ENCODE peak calls at places on chromosomes 6 and 20, in six cellular contexts. P is PC-3, Y is heart right ventricle, X is B cell, G is kidney, W is tibial nerve. L is an unnamed sample.

GRCh38 chr6:57221936-57222683 is at the start of gene RAB23:
- DNase-seq in P (peak; percentile 90), G (peak; percentile 94), X (peak; percentile 77), Y (peak; percentile 88), W (peak; percentile 75), L (peak; percentile 78)

GRCh38 chr6:159590794-159591193 is 102.2 kb downstream of the SOD2 start:
- DNase-seq in W (no peak), X (no peak), P (no peak), Y (no peak), G (no peak), L (no peak)

GRCh38 chr6:135950709-135951108 is 99.2 kb downstream of the PDE7B start:
- DNase-seq in W (no peak), G (no peak), X (no peak), P (no peak), Y (no peak), L (no peak)

GRCh38 chr6:139778688-139779087 is 404.2 kb upstream of the CITED2 start:
- DNase-seq in P (peak; percentile 26), Y (no peak), X (no peak), G (no peak), W (no peak), L (no peak)

GRCh38 chr20:61434361-61434781 is 182.3 kb downstream of the CDH4 start:
- DNase-seq in Y (no peak), G (no peak), W (no peak), X (no peak), P (no peak), L (peak; percentile 73)

GRCh38 chr6:11585426-11586016 is 48.0 kb downstream of the TMEM170B start:
- DNase-seq in P (peak; percentile 80), Y (no peak), X (no peak), W (no peak), G (no peak), L (no peak)

GRCh38 chr6:45880139-45880538 is 135.5 kb downstream of the CLIC5 start:
- DNase-seq in Y (no peak), G (no peak), W (no peak), P (peak; percentile 30), X (no peak), L (no peak)

GRCh38 chr6:157222201-157222981 is 100.9 kb downstream of the TMEM242 start:
- DNase-seq in G (peak; percentile 48), Y (no peak), W (no peak), P (no peak), X (no peak), L (no peak)

GRCh38 chr20:59320850-59321631 is 20.6 kb downstream of the EDN3 start:
- DNase-seq in P (no peak), X (no peak), G (no peak), Y (no peak), W (no peak), L (no peak)

GRCh38 chr6:125746731-125747588 is 2.5 kb upstream of the HEY2 start:
- DNase-seq in W (no peak), Y (peak; percentile 58), X (peak; percentile 77), P (peak; percentile 7), G (no peak), L (no peak)

GRCh38 chr6:75934643-75935472 is 137.6 kb downstream of the IMPG1 start:
- DNase-seq in Y (peak; percentile 16), W (no peak), X (peak; percentile 51), G (no peak), P (peak; percentile 83), L (no peak)

GRCh38 chr6:145075425-145075824 is 659.9 kb downstream of the EPM2A start:
- DNase-seq in Y (no peak), X (no peak), W (no peak), P (peak; percentile 31), G (no peak), L (no peak)
- TF ChIP-seq CTCF in Y (no peak), X (no peak), W (no peak), P (peak; percentile 49), G (no peak), L (no peak)

DNA sequence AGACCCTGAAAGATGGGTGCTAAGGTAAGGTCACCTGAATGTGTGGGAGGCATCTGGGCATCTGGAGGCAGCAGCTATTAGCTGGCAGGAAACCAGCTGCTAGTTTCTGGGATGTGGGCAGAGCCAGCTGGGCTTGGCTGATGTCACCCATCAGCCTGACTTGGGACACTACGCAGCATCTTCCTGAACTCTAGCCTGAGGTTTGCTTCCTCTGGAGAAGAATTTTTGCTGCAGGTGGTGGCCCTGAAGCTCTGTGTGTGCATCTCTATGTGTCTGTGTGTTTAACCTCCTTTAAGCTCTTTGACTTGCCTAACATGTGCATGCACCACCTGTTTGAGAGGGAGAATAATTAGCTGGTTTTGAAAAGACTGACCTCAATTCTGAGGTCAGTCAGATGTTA is 465.1 kb upstream of the CHD6 start:
- DNase-seq in Y (no peak), X (no peak), P (no peak), W (no peak), G (no peak), L (no peak)
- TF ChIP-seq CTCF in Y (no peak), X (no peak), P (no peak), W (no peak), G (no peak), L (no peak)

DNA sequence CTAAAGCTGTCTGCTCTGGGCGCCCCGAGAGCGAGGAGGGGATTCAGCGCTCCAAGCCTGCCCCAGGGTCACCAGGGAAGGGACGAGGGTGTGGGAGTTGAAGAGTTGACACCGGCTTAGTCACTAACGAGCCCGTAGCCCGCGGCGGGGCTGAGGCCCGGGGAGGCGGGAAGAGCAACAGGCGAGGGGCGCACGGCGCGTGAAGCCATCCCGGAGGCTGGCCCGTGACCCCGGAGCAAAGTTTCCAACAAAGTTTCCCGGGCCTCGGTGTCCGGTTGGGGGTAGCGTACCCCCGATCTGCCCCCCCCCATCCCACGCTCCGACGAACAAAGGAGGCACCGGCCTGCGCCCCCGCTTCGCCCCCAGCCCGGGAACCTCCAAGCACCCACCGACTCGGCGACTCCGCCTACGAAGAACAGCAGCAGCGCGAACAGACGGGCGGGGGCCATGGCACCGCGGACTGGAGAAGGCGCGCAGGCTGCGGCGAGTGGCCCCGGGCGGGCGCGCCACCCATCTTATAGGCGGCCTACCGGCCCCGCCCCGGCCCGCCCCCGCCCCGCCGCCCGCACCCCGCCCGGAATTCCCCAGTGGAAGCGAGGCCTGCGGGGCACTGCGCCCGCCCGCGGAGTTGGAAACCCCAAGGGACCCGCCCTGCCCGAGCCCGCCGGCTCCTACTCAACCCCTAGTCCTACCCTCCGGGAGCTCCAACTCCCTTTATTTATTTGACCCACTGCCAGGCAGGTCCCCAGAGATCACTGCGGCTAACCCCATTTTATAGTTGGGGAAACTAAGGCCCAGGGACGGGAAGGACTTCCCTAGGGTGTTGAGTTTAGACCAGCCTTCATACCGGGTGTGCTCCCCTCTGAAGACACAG is at the start of gene SDC4:
- DNase-seq in Y (peak; percentile 78), P (peak; percentile 71), X (no peak), G (peak; percentile 95), W (no peak), L (peak; percentile 95)
- TF ChIP-seq CTCF in Y (no peak), P (no peak), X (no peak), G (no peak), W (no peak), L (peak; percentile 10)

DNA sequence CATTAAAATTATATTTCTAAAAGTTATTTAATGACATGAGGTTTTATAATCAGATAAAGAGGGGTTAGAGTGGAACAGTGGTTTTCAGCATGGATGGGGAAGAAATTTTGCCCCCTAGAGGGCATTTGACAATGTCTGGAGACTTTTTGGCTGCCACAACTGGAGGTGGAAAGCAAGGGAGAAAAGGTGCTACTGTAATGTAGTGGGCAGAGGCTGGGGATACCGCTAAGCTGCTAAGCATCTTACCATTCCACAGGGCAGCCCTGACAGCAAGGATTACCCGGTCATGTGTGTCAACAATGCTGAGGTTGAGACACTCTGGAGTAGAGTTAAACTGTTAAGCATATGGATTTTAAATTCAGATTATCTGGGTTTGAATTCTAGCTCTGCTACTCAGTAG is 52.9 kb upstream of the FABP7 start:
- DNase-seq in P (peak; percentile 47), G (no peak), X (no peak), Y (no peak), W (no peak), L (no peak)
- TF ChIP-seq CTCF in P (peak; percentile 65), G (peak; percentile 26), X (peak; percentile 47), Y (peak; percentile 48), W (no peak), L (peak; percentile 76)

GRCh38 chr20:17655865-17656489 is 26.1 kb downstream of the RRBP1 start:
- DNase-seq in G (no peak), Y (no peak), W (no peak), X (no peak), P (peak; percentile 73), L (peak; percentile 22)

GRCh38 chr20:17652411-17652810 is 29.6 kb downstream of the RRBP1 start:
- DNase-seq in Y (no peak), P (no peak), G (no peak), X (no peak), W (no peak), L (no peak)

GRCh38 chr20:17653835-17654648 is 28.0 kb downstream of the RRBP1 start:
- DNase-seq in Y (no peak), P (no peak), G (no peak), X (no peak), W (no peak), L (peak; percentile 54)

GRCh38 chr20:17655286-17655651 is 26.8 kb downstream of the RRBP1 start:
- DNase-seq in X (no peak), P (no peak), W (no peak), Y (no peak), G (no peak), L (peak; percentile 19)

GRCh38 chr20:17654649-17655285 is 27.3 kb downstream of the RRBP1 start:
- DNase-seq in Y (peak; percentile 46), X (no peak), P (peak; percentile 51), W (peak; percentile 63), G (no peak), L (peak; percentile 15)
- TF ChIP-seq CTCF in Y (peak; percentile 69), X (peak; percentile 45), P (peak; percentile 95), W (peak; percentile 45), G (peak; percentile 38), L (peak; percentile 69)

GRCh38 chr20:50715694-50716093 is 15.7 kb upstream of the PARD6B start:
- DNase-seq in Y (no peak), P (peak; percentile 59), G (no peak), X (no peak), W (no peak), L (peak; percentile 44)
- TF ChIP-seq CTCF in Y (no peak), P (no peak), G (no peak), X (no peak), W (no peak), L (no peak)

GRCh38 chr6:105644073-105644489 is 241.2 kb upstream of the PREP start:
- DNase-seq in P (no peak), Y (no peak), X (no peak), W (no peak), G (no peak), L (no peak)
- TF ChIP-seq CTCF in P (no peak), Y (peak; percentile 10), X (no peak), W (no peak), G (no peak), L (no peak)